ENCODE peak calls at places on chromosomes 13 and 19, in four cellular contexts. One of them, this sample, is unnamed.

GRCh38 chr13:98773921-98774320 is 21.4 kb upstream of the SLC15A1 start:
- DNase-seq in mesothelial cell of epicardium: no peak
- DNase-seq in iPS-NIHi11: no peak
- DNase-seq in AG20443: no peak
- DNase-seq in this sample: no peak

GRCh38 chr13:50377726-50378270 is 362.6 kb downstream of the KCNRG start:
- DNase-seq in mesothelial cell of epicardium: no peak
- DNase-seq in iPS-NIHi11: no peak
- DNase-seq in AG20443: no peak
- DNase-seq in this sample: no peak

GRCh38 chr13:86906458-86906857 is 764.7 kb upstream of the SLITRK5 start:
- DNase-seq in mesothelial cell of epicardium: no peak
- DNase-seq in iPS-NIHi11: no peak
- DNase-seq in AG20443: no peak
- DNase-seq in this sample: no peak

GRCh38 chr19:16836115-16836905 is 7.1 kb downstream of the SIN3B start:
- DNase-seq in mesothelial cell of epicardium: no peak
- DNase-seq in iPS-NIHi11: no peak
- DNase-seq in AG20443: no peak
- DNase-seq in this sample: peak; percentile 58

GRCh38 chr13:111911754-111912452 is 155.0 kb upstream of the SOX1 start:
- DNase-seq in mesothelial cell of epicardium: peak; percentile 10
- DNase-seq in iPS-NIHi11: no peak
- DNase-seq in AG20443: no peak
- DNase-seq in this sample: peak; percentile 16

GRCh38 chr19:4967738-4968461 is 1.0 kb upstream of the KDM4B start:
- DNase-seq in mesothelial cell of epicardium: no peak
- DNase-seq in iPS-NIHi11: no peak
- DNase-seq in AG20443: peak; percentile 4
- DNase-seq in this sample: no peak

GRCh38 chr19:9823816-9824215 is 3.9 kb upstream of the UBL5 start:
- DNase-seq in mesothelial cell of epicardium: no peak
- DNase-seq in iPS-NIHi11: no peak
- DNase-seq in AG20443: no peak
- DNase-seq in this sample: no peak

GRCh38 chr19:16274466-16274865 is 50.2 kb upstream of the KLF2 start:
- DNase-seq in mesothelial cell of epicardium: no peak
- DNase-seq in iPS-NIHi11: no peak
- DNase-seq in AG20443: peak; percentile 41
- DNase-seq in this sample: no peak

GRCh38 chr19:7792286-7792685 is 29.2 kb downstream of the CLEC4M start:
- DNase-seq in mesothelial cell of epicardium: peak; percentile 64
- DNase-seq in iPS-NIHi11: no peak
- DNase-seq in AG20443: no peak
- DNase-seq in this sample: no peak

GRCh38 chr19:485583-486236 is 10.6 kb upstream of the MADCAM1 start:
- DNase-seq in mesothelial cell of epicardium: no peak
- DNase-seq in iPS-NIHi11: peak; percentile 37
- DNase-seq in AG20443: peak; percentile 45
- DNase-seq in this sample: peak; percentile 77

GRCh38 chr13:25420161-25420560 is 48.4 kb downstream of the ATP8A2 start:
- DNase-seq in mesothelial cell of epicardium: no peak
- DNase-seq in iPS-NIHi11: no peak
- DNase-seq in AG20443: no peak
- DNase-seq in this sample: no peak

GRCh38 chr19:2167896-2168618 is 4.3 kb downstream of the DOT1L start:
- DNase-seq in mesothelial cell of epicardium: no peak
- DNase-seq in iPS-NIHi11: no peak
- DNase-seq in AG20443: no peak
- DNase-seq in this sample: peak; percentile 42